ENCODE peak calls at places on chromosomes 2 and 18, in ten cellular contexts. P is ovary, D is IMR-90, L is uterus, E is K562, C is erythroblast, K is A549, B is heart left ventricle, Z is body of pancreas, H is GM12891. O is an unnamed sample.

GRCh38 chr2:38599706-38600105 is 3.0 kb downstream of the HNRNPLL start:
- DNase-seq in P (no peak), D (no peak), L (no peak), E (no peak), C (no peak), K (no peak), B (no peak), Z (no peak), H (no peak), O (no peak)

GRCh38 chr2:238155051-238155760 is 3.6 kb upstream of the ERFE start:
- DNase-seq in P (no peak), D (peak), L (peak), E (no peak), C (no peak), K (no peak), B (peak), Z (no peak), H (no peak), O (no peak)

GRCh38 chr2:222637072-222637471 is 18.8 kb downstream of the FARSB start:
- DNase-seq in P (no peak), D (no peak), L (no peak), E (no peak), C (no peak), K (no peak), B (no peak), Z (no peak), H (no peak), O (no peak)

GRCh38 chr18:79616651-79617518 is 62.7 kb upstream of the CTDP1 start:
- DNase-seq in P (peak), D (peak), L (no peak), E (no peak), C (no peak), K (no peak), B (peak), Z (no peak), H (no peak), O (no peak)

GRCh38 chr2:79622508-79622907 is 109.7 kb downstream of the CTNNA2 start:
- DNase-seq in P (no peak), D (peak), L (no peak), E (no peak), C (no peak), K (no peak), B (no peak), Z (no peak), H (no peak), O (no peak)

GRCh38 chr18:36265035-36265434 is 32.5 kb upstream of the FHOD3 start:
- DNase-seq in P (no peak), D (no peak), L (no peak), E (peak), C (peak), K (no peak), B (no peak), Z (no peak), H (no peak), O (no peak)

GRCh38 chr2:20957745-20958144 is 86.1 kb downstream of the APOB start:
- DNase-seq in P (no peak), D (no peak), L (no peak), E (no peak), C (no peak), K (no peak), B (no peak), Z (no peak), H (no peak), O (no peak)

GRCh38 chr2:196983934-196984333 is 57.4 kb upstream of the PGAP1 start:
- DNase-seq in P (no peak), D (peak), L (no peak), E (no peak), C (no peak), K (no peak), B (no peak), Z (no peak), H (no peak), O (no peak)

GRCh38 chr2:151789055-151789834 is 39.0 kb downstream of the ARL5A start:
- DNase-seq in P (no peak), D (no peak), L (no peak), E (peak), C (peak), K (no peak), B (no peak), Z (no peak), H (no peak), O (no peak)

GRCh38 chr2:128345436-128346165 is 26.9 kb upstream of the HS6ST1 start:
- DNase-seq in P (no peak), D (no peak), L (no peak), E (no peak), C (no peak), K (no peak), B (no peak), Z (no peak), H (no peak), O (no peak)

GRCh38 chr2:11342561-11343343 is 1.7 kb downstream of the ROCK2 start:
- DNase-seq in P (no peak), D (peak), L (no peak), E (peak), C (peak), K (peak), B (no peak), Z (no peak), H (no peak), O (no peak)

GRCh38 chr18:48814490-48815181 is 136.1 kb downstream of the SMAD7 start:
- DNase-seq in P (peak), D (peak), L (peak), E (no peak), C (peak), K (no peak), B (no peak), Z (no peak), H (no peak), O (no peak)

GRCh38 chr2:210617732-210618330 is 61.4 kb downstream of the CPS1 start:
- DNase-seq in P (no peak), D (peak), L (no peak), E (peak), C (peak), K (peak), B (no peak), Z (peak), H (no peak), O (no peak)

GRCh38 chr2:15334650-15335326 is 226.3 kb downstream of the NBAS start:
- DNase-seq in P (no peak), D (peak), L (no peak), E (no peak), C (no peak), K (no peak), B (no peak), Z (no peak), H (no peak), O (no peak)

GRCh38 chr2:216713691-216714411 is 18.5 kb upstream of the IGFBP5 start:
- DNase-seq in P (peak), D (peak), L (peak), E (no peak), C (no peak), K (peak), B (peak), Z (no peak), H (no peak), O (peak)

GRCh38 chr2:213285404-213285803 is 1.1 kb downstream of the SPAG16 start:
- DNase-seq in P (no peak), D (no peak), L (no peak), E (no peak), C (no peak), K (no peak), B (no peak), Z (no peak), H (no peak), O (no peak)

DNA sequence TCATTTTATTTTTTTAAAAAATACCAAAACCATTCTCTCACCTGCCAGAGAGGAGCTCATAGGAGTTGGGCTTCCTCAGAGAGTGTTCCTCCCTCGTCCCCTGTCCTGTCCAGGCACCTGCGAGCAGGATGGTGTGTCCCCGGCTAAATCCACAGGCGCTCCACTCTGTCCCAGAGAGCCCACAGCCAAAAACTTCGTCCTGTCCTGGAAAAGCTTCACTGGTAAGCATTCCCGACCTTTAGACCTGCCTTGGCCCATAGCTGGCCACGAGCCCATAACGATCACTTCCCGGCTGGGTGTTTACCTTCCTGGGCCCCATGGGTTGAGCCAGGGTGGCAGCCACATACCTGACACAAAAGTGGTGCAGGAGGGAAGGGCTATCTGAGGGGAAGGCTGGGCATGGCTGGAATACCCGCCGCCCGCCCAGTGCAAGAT is at the start of gene NGEF:
- DNase-seq in P (no peak), D (no peak), L (no peak), E (no peak), C (no peak), K (no peak), B (no peak), Z (peak), H (no peak), O (no peak)
- TF ChIP-seq POLR2A in P (no peak), D (no peak), L (no peak), E (no peak), C (no peak), K (no peak), B (no peak), Z (peak), H (no peak), O (no peak)

DNA sequence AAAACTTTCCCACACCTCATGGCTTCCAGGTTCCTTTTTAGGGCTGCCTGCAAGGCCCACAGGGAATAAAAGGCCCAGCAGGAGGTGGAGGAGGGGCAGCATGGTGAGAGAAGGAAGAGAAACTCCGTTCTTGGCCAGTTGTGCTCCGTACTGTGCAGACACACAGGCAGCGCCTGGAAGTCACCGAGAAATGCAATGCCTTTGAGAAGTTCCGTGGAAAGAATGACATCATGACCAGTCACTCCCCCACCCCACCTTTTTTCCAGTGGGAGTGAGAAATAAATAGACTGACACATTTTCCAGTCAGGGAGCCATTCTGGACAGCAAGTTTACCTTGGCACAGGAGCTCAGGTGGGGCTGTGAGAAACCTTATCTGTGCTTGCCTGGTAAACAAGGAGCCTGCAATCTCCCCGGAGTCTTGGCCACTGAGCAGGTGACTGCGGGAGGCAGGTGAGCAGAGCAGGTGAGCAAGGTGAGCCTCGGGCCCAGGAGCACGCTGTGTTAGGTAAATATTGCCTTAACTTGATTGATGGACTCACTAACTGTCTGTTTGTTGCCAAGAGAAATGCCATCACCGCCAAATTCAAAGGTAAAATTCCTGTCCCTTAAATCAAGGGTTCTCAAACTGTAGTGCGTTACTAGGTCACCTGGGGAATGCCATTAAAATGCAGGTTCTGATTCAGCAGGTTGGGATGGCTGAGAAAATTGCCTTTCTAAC is 13.5 kb upstream of the LBH start:
- DNase-seq in P (no peak), D (no peak), L (no peak), E (no peak), C (no peak), K (no peak), B (peak), Z (peak), H (no peak), O (no peak)
- TF ChIP-seq POLR2A in P (no peak), D (no peak), L (no peak), E (no peak), C (no peak), K (no peak), B (no peak), Z (peak), H (no peak), O (no peak)

GRCh38 chr2:191847764-191848163 is 876 bp upstream of the CAVIN2 start:
- DNase-seq in P (no peak), D (no peak), L (no peak), E (no peak), C (no peak), K (no peak), B (peak), Z (no peak), H (no peak), O (no peak)

GRCh38 chr2:191848771-191849726 is 2.2 kb upstream of the CAVIN2 start:
- DNase-seq in P (no peak), D (no peak), L (no peak), E (no peak), C (no peak), K (no peak), B (no peak), Z (no peak), H (no peak), O (no peak)

GRCh38 chr2:191845248-191845715 is 1.6 kb downstream of the CAVIN2 start:
- DNase-seq in P (peak), D (no peak), L (peak), E (peak), C (peak), K (no peak), B (peak), Z (no peak), H (no peak), O (no peak)

GRCh38 chr2:191845876-191846786 is 757 bp downstream of the CAVIN2 start:
- DNase-seq in P (peak), D (no peak), L (no peak), E (peak), C (peak), K (no peak), B (peak), Z (no peak), H (no peak), O (no peak)

GRCh38 chr2:191846787-191847620 is at the start of gene CAVIN2:
- DNase-seq in P (peak), D (peak), L (peak), E (peak), C (peak), K (peak), B (peak), Z (peak), H (no peak), O (peak)
- TF ChIP-seq POLR2A in P (no peak), D (no peak), L (peak), E (peak), C (peak), K (peak), B (peak), Z (peak), H (no peak), O (no peak)

GRCh38 chr18:24429188-24429587 is 2.7 kb downstream of the IMPACT start:
- DNase-seq in P (no peak), D (no peak), L (no peak), E (no peak), C (no peak), K (no peak), B (no peak), Z (no peak), H (no peak), O (no peak)

GRCh38 chr18:24428709-24429108 is 2.2 kb downstream of the IMPACT start:
- DNase-seq in P (no peak), D (no peak), L (no peak), E (no peak), C (no peak), K (no peak), B (no peak), Z (no peak), H (no peak), O (no peak)

GRCh38 chr18:24427484-24427883 is 1.0 kb downstream of the IMPACT start:
- DNase-seq in P (no peak), D (peak), L (no peak), E (peak), C (peak), K (no peak), B (no peak), Z (no peak), H (no peak), O (no peak)

GRCh38 chr18:24426073-24426397 is 435 bp upstream of the IMPACT start:
- DNase-seq in P (no peak), D (no peak), L (no peak), E (no peak), C (no peak), K (no peak), B (no peak), Z (no peak), H (no peak), O (no peak)

GRCh38 chr18:24426398-24427294 is at the start of gene IMPACT:
- DNase-seq in P (peak), D (peak), L (peak), E (peak), C (peak), K (peak), B (peak), Z (peak), H (peak), O (peak)
- TF ChIP-seq POLR2A in P (peak), D (peak), L (peak), E (peak), C (peak), K (peak), B (peak), Z (peak), H (no peak), O (no peak)

GRCh38 chr2:47783491-47784330 is 766 bp downstream of the MSH6 start:
- DNase-seq in P (peak), D (peak), L (peak), E (peak), C (peak), K (peak), B (peak), Z (peak), H (peak), O (peak)
- TF ChIP-seq POLR2A in P (no peak), D (no peak), L (no peak), E (no peak), C (no peak), K (no peak), B (no peak), Z (no peak), H (no peak), O (no peak)

GRCh38 chr2:134119117-134119671 is 134.7 kb upstream of the MGAT5 start:
- DNase-seq in P (no peak), D (no peak), L (no peak), E (peak), C (peak), K (no peak), B (no peak), Z (no peak), H (no peak), O (no peak)

GRCh38 chr2:134119672-134120159 is 134.2 kb upstream of the MGAT5 start:
- DNase-seq in P (peak), D (peak), L (peak), E (peak), C (peak), K (peak), B (peak), Z (peak), H (peak), O (peak)

GRCh38 chr2:134122610-134123009 is 131.3 kb upstream of the MGAT5 start:
- DNase-seq in P (no peak), D (no peak), L (no peak), E (no peak), C (no peak), K (no peak), B (no peak), Z (no peak), H (no peak), O (no peak)

GRCh38 chr2:134120160-134120717 is 133.6 kb upstream of the MGAT5 start:
- DNase-seq in P (peak), D (no peak), L (peak), E (no peak), C (no peak), K (no peak), B (peak), Z (peak), H (no peak), O (no peak)

GRCh38 chr2:134120718-134121630 is 132.9 kb upstream of the MGAT5 start:
- DNase-seq in P (peak), D (peak), L (peak), E (peak), C (peak), K (no peak), B (peak), Z (peak), H (peak), O (peak)
- TF ChIP-seq POLR2A in P (no peak), D (no peak), L (peak), E (no peak), C (no peak), K (peak), B (no peak), Z (peak), H (no peak), O (no peak)

O was measured in lower leg skin.